ENCODE peak calls at places on chromosome 13, in five cellular contexts. One of them, this sample, is unnamed.

GRCh38 chr13:109919715-109920375 is 133.5 kb upstream of the IRS2 start:
- DNase-seq in lower leg skin: no peak
- DNase-seq in cardiac fibroblast: peak
- DNase-seq in bronchial epithelial cell: no peak
- DNase-seq in AG04449: no peak
- DNase-seq in this sample: no peak

GRCh38 chr13:96744665-96745331 is 249.5 kb downstream of the OXGR1 start:
- DNase-seq in lower leg skin: no peak
- DNase-seq in cardiac fibroblast: no peak
- DNase-seq in bronchial epithelial cell: no peak
- DNase-seq in AG04449: no peak
- DNase-seq in this sample: no peak

GRCh38 chr13:83577183-83577582 is 305.1 kb downstream of the SLITRK1 start:
- DNase-seq in lower leg skin: no peak
- DNase-seq in cardiac fibroblast: no peak
- DNase-seq in bronchial epithelial cell: no peak
- DNase-seq in AG04449: no peak
- DNase-seq in this sample: no peak

GRCh38 chr13:101415358-101416174 is 742 bp downstream of the NALCN start:
- DNase-seq in lower leg skin: no peak
- DNase-seq in cardiac fibroblast: no peak
- DNase-seq in bronchial epithelial cell: no peak
- DNase-seq in AG04449: no peak
- DNase-seq in this sample: no peak

GRCh38 chr13:89115307-89115706 is 1444.1 kb downstream of the SLITRK5 start:
- DNase-seq in lower leg skin: no peak
- DNase-seq in cardiac fibroblast: no peak
- DNase-seq in bronchial epithelial cell: no peak
- DNase-seq in AG04449: no peak
- DNase-seq in this sample: no peak

GRCh38 chr13:35957174-35957867 is 173.9 kb downstream of the DCLK1 start:
- DNase-seq in lower leg skin: no peak
- DNase-seq in cardiac fibroblast: peak
- DNase-seq in bronchial epithelial cell: peak
- DNase-seq in AG04449: no peak
- DNase-seq in this sample: peak

GRCh38 chr13:79973533-79973963 is 367.4 kb downstream of the SPRY2 start:
- DNase-seq in lower leg skin: no peak
- DNase-seq in cardiac fibroblast: no peak
- DNase-seq in bronchial epithelial cell: no peak
- DNase-seq in AG04449: no peak
- DNase-seq in this sample: peak

GRCh38 chr13:23778879-23779278 is 110.3 kb downstream of the MIPEP start:
- DNase-seq in lower leg skin: no peak
- DNase-seq in cardiac fibroblast: peak
- DNase-seq in bronchial epithelial cell: peak
- DNase-seq in AG04449: no peak
- DNase-seq in this sample: peak

GRCh38 chr13:83503424-83503823 is 378.9 kb downstream of the SLITRK1 start:
- DNase-seq in lower leg skin: no peak
- DNase-seq in cardiac fibroblast: peak
- DNase-seq in bronchial epithelial cell: peak
- DNase-seq in AG04449: peak
- DNase-seq in this sample: peak

GRCh38 chr13:44131069-44131614 is 242.5 kb upstream of the SERP2 start:
- DNase-seq in lower leg skin: no peak
- DNase-seq in cardiac fibroblast: no peak
- DNase-seq in bronchial epithelial cell: peak
- DNase-seq in AG04449: no peak
- DNase-seq in this sample: no peak

GRCh38 chr13:22176968-22177545 is 506.2 kb downstream of the FGF9 start:
- DNase-seq in lower leg skin: no peak
- DNase-seq in cardiac fibroblast: no peak
- DNase-seq in bronchial epithelial cell: no peak
- DNase-seq in AG04449: no peak
- DNase-seq in this sample: no peak

GRCh38 chr13:21670883-21671792 is at the start of gene FGF9:
- DNase-seq in lower leg skin: peak
- DNase-seq in cardiac fibroblast: peak
- DNase-seq in bronchial epithelial cell: peak
- DNase-seq in AG04449: peak
- DNase-seq in this sample: peak

DNA sequence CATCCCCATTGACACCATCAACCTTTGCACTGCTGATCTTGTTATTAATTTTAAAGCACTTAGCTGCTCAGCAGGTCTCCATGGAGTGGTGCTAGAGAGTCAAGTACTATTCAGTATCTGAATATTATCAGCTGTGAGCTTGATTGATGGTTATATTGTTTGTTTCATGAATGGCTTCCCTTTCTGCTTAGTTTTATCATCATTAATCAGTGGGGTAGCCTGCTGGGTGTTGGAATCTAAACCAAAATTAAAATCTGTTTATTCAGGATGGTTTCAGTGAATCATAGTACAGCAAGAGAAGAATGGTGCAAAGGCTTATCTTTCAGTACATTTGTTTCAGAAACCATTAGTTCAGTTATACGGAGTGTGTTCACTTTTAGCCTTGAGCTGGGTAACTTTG is 42.5 kb upstream of the SCEL start:
- DNase-seq in lower leg skin: no peak
- DNase-seq in cardiac fibroblast: peak
- DNase-seq in bronchial epithelial cell: peak
- DNase-seq in AG04449: no peak
- DNase-seq in this sample: peak
- H3K4me3 ChIP-seq in lower leg skin: no peak
- H3K4me3 ChIP-seq in cardiac fibroblast: no peak
- H3K4me3 ChIP-seq in bronchial epithelial cell: no peak
- H3K4me3 ChIP-seq in AG04449: no peak
- H3K4me3 ChIP-seq in this sample: no peak

DNA sequence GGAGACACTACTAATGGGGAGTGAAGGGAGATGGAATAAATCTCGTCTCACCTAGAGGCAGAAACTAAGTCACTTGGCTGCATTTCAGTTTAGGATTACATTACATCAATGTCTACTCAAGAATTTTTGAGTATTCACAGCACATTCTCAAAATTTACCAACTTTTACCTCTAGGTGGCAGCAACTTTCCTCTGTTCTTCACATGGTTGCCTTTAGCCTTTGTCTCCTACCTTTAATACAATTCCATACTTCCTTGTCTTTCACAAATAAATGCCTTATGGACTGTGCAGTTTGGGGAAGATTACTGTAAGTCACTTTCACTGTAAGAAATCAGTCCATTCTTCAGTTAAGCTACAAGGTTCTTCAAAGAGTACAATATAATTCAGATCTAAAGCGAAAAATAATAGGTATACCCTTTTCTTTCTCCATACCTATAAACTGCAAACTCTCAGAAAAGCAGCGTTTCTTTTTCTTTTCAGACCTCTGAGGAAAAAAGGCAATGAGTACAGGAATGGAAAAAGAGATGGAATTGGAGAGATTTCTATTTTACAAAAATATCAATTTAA is 379.4 kb downstream of the KLF12 start:
- DNase-seq in lower leg skin: no peak
- DNase-seq in cardiac fibroblast: peak
- DNase-seq in bronchial epithelial cell: peak
- DNase-seq in AG04449: no peak
- DNase-seq in this sample: peak
- TF ChIP-seq CTCF in lower leg skin: no peak
- TF ChIP-seq CTCF in cardiac fibroblast: peak
- TF ChIP-seq CTCF in bronchial epithelial cell: peak
- TF ChIP-seq CTCF in AG04449: peak
- TF ChIP-seq CTCF in this sample: peak

GRCh38 chr13:20291037-20291436 is 58.9 kb upstream of the GJB6 start:
- DNase-seq in lower leg skin: no peak
- DNase-seq in cardiac fibroblast: no peak
- DNase-seq in bronchial epithelial cell: no peak
- DNase-seq in AG04449: no peak
- DNase-seq in this sample: no peak

GRCh38 chr13:20287976-20288375 is 55.9 kb upstream of the GJB6 start:
- DNase-seq in lower leg skin: no peak
- DNase-seq in cardiac fibroblast: no peak
- DNase-seq in bronchial epithelial cell: no peak
- DNase-seq in AG04449: no peak
- DNase-seq in this sample: no peak

GRCh38 chr13:20288561-20288960 is 56.4 kb upstream of the GJB6 start:
- DNase-seq in lower leg skin: no peak
- DNase-seq in cardiac fibroblast: no peak
- DNase-seq in bronchial epithelial cell: no peak
- DNase-seq in AG04449: no peak
- DNase-seq in this sample: no peak

GRCh38 chr13:20285530-20285929 is 53.4 kb upstream of the GJB6 start:
- DNase-seq in lower leg skin: no peak
- DNase-seq in cardiac fibroblast: no peak
- DNase-seq in bronchial epithelial cell: no peak
- DNase-seq in AG04449: no peak
- DNase-seq in this sample: no peak
- H3K4me3 ChIP-seq in lower leg skin: no peak
- H3K4me3 ChIP-seq in cardiac fibroblast: no peak
- H3K4me3 ChIP-seq in bronchial epithelial cell: no peak
- H3K4me3 ChIP-seq in AG04449: no peak
- H3K4me3 ChIP-seq in this sample: no peak

GRCh38 chr13:27918041-27918917 is 1.5 kb upstream of the PDX1 start:
- DNase-seq in lower leg skin: peak
- DNase-seq in cardiac fibroblast: no peak
- DNase-seq in bronchial epithelial cell: no peak
- DNase-seq in AG04449: no peak
- DNase-seq in this sample: no peak
- TF ChIP-seq CTCF in lower leg skin: no peak
- TF ChIP-seq CTCF in cardiac fibroblast: no peak
- TF ChIP-seq CTCF in bronchial epithelial cell: no peak
- TF ChIP-seq CTCF in AG04449: no peak
- TF ChIP-seq CTCF in this sample: no peak

GRCh38 chr13:33351324-33351723 is 65.8 kb upstream of the STARD13 start:
- DNase-seq in lower leg skin: no peak
- DNase-seq in cardiac fibroblast: peak
- DNase-seq in bronchial epithelial cell: peak
- DNase-seq in AG04449: no peak
- DNase-seq in this sample: peak
- H3K4me3 ChIP-seq in lower leg skin: no peak
- H3K4me3 ChIP-seq in cardiac fibroblast: peak
- H3K4me3 ChIP-seq in bronchial epithelial cell: no peak
- H3K4me3 ChIP-seq in AG04449: no peak
- H3K4me3 ChIP-seq in this sample: peak

DNA sequence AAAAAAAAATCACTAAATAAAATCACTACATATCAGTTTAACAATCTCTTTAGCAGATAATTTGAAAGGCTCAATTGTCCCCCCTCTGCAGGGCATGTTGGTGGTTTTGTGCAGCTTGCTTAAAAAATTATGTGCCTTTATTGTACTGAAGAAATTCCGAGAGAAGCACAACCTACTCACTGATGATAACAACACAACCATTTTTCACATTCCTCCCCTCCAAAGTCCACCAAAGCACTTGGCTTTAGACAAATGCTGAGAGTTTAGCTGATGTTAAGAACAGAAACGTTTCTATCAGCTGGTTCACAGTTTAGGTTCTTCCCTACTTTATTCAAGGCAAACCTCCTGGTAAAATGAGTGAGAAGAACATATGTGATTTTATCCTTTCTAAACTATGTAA is 923 bp downstream of the DOCK9 start:
- DNase-seq in lower leg skin: no peak
- DNase-seq in cardiac fibroblast: peak
- DNase-seq in bronchial epithelial cell: no peak
- DNase-seq in AG04449: no peak
- DNase-seq in this sample: no peak
- TF ChIP-seq CTCF in lower leg skin: no peak
- TF ChIP-seq CTCF in cardiac fibroblast: no peak
- TF ChIP-seq CTCF in bronchial epithelial cell: no peak
- TF ChIP-seq CTCF in AG04449: no peak
- TF ChIP-seq CTCF in this sample: no peak

GRCh38 chr13:113855931-113856715 is 7.8 kb downstream of the GAS6 start:
- DNase-seq in lower leg skin: peak
- DNase-seq in cardiac fibroblast: no peak
- DNase-seq in bronchial epithelial cell: no peak
- DNase-seq in AG04449: no peak
- DNase-seq in this sample: no peak
- H3K4me3 ChIP-seq in lower leg skin: no peak
- H3K4me3 ChIP-seq in cardiac fibroblast: no peak
- H3K4me3 ChIP-seq in bronchial epithelial cell: no peak
- H3K4me3 ChIP-seq in AG04449: no peak
- H3K4me3 ChIP-seq in this sample: no peak

GRCh38 chr13:85970727-85971126 is 171.5 kb upstream of the SLITRK6 start:
- DNase-seq in lower leg skin: no peak
- DNase-seq in cardiac fibroblast: peak
- DNase-seq in bronchial epithelial cell: peak
- DNase-seq in AG04449: no peak
- DNase-seq in this sample: peak
- TF ChIP-seq CTCF in lower leg skin: no peak
- TF ChIP-seq CTCF in cardiac fibroblast: no peak
- TF ChIP-seq CTCF in bronchial epithelial cell: no peak
- TF ChIP-seq CTCF in AG04449: no peak
- TF ChIP-seq CTCF in this sample: no peak

GRCh38 chr13:33610471-33611015 is 207.4 kb upstream of the RFC3 start:
- DNase-seq in lower leg skin: no peak
- DNase-seq in cardiac fibroblast: peak
- DNase-seq in bronchial epithelial cell: no peak
- DNase-seq in AG04449: no peak
- DNase-seq in this sample: no peak
- H3K4me3 ChIP-seq in lower leg skin: no peak
- H3K4me3 ChIP-seq in cardiac fibroblast: no peak
- H3K4me3 ChIP-seq in bronchial epithelial cell: no peak
- H3K4me3 ChIP-seq in AG04449: no peak
- H3K4me3 ChIP-seq in this sample: no peak

DNA sequence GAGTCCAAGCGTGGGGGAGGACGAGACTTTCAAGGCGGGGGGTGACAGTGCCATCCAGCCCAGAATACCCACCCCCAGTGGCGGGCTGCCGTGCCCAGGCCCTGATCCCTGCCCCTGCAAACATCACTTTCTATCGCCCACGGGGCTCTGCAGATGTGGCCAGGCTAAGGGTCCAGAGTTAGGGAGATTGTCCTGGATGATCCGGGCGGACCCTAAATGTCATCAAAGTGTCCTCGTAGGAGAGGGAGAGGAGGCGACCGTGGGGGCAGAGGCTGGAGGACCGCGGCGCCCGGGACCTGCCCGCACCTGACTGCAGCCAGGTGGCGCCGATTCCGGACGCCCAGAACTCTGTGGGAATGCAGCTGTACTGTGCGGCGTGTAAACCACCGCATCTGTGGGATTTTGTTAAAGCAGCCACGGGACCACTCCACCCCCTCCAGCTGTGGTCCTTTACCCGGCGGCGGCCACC is 32.4 kb downstream of the GJA3 start:
- DNase-seq in lower leg skin: peak
- DNase-seq in cardiac fibroblast: no peak
- DNase-seq in bronchial epithelial cell: no peak
- DNase-seq in AG04449: no peak
- DNase-seq in this sample: no peak
- TF ChIP-seq CTCF in lower leg skin: no peak
- TF ChIP-seq CTCF in cardiac fibroblast: no peak
- TF ChIP-seq CTCF in bronchial epithelial cell: peak
- TF ChIP-seq CTCF in AG04449: peak
- TF ChIP-seq CTCF in this sample: no peak

This sample was measured in fibroblast of mammary gland.